ENCODE peak calls at places on chromosomes 1 and 21, in four cellular contexts. J is thoracic aorta; Z is spleen; U is naive thymus-derived CD4-positive, alpha-beta T cell. C is an unnamed sample.

GRCh38 chr1:94898486-94899385 is 28.2 kb downstream of the CNN3 start:
- DNase-seq in J (no peak), Z (no peak), U (no peak), C (no peak)

GRCh38 chr1:166903232-166903631 is 27.2 kb upstream of the TADA1 start:
- DNase-seq in J (no peak), Z (no peak), U (no peak), C (no peak)

GRCh38 chr21:43590220-43590619 is 69.1 kb downstream of the HSF2BP start:
- DNase-seq in J (no peak), Z (no peak), U (no peak), C (no peak)

GRCh38 chr1:194466706-194467105 is 1280.3 kb upstream of the B3GALT2 start:
- DNase-seq in J (no peak), Z (no peak), U (no peak), C (no peak)

GRCh38 chr1:9080704-9081291 is 11.4 kb upstream of the SLC2A5 start:
- DNase-seq in J (no peak), Z (no peak), U (no peak), C (no peak)

GRCh38 chr1:230725256-230726012 is 11.5 kb upstream of the AGT start:
- DNase-seq in J (no peak), Z (no peak), U (no peak), C (no peak)

GRCh38 chr1:1349256-1350012 is at the start of gene DVL1:
- DNase-seq in J (no peak), Z (peak; percentile 95), U (peak; percentile 86), C (no peak)

GRCh38 chr1:240189386-240189989 is 97.8 kb downstream of the FMN2 start:
- DNase-seq in J (no peak), Z (no peak), U (no peak), C (peak; percentile 12)

GRCh38 chr1:72845981-72846380 is 563.6 kb upstream of the NEGR1 start:
- DNase-seq in J (no peak), Z (no peak), U (no peak), C (no peak)

GRCh38 chr1:72848997-72849396 is 566.7 kb upstream of the NEGR1 start:
- DNase-seq in J (no peak), Z (no peak), U (no peak), C (no peak)

GRCh38 chr1:72845342-72845741 is 563.0 kb upstream of the NEGR1 start:
- DNase-seq in J (no peak), Z (no peak), U (no peak), C (no peak)

GRCh38 chr1:72846476-72846875 is 564.1 kb upstream of the NEGR1 start:
- DNase-seq in J (no peak), Z (no peak), U (no peak), C (no peak)

DNA sequence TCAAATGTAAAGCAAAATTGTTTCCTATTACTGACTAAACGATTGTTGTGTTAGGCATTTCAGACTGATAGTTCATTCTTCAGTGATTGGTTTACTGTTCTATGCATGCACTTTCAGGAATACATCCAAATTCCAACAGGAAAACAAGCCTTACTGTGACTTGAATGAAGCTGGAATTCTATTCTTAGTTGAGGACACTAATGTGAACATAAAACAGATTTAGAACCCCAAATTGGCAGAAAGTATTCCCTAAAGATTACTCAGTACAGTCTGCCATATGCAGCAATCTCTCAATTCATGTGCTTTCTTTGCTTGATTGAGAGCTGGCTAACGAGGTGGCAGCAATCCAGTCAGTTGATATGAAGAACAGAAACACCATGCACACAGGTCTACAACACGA is 564.6 kb upstream of the NEGR1 start:
- DNase-seq in J (no peak), Z (no peak), U (no peak), C (no peak)
- H3K9me3 ChIP-seq in J (no peaks in the 10 kb centered on the region), Z (no peaks in the 10 kb centered on the region), U (no peaks in the 10 kb centered on the region), C (no peaks in the 10 kb centered on the region)

DNA sequence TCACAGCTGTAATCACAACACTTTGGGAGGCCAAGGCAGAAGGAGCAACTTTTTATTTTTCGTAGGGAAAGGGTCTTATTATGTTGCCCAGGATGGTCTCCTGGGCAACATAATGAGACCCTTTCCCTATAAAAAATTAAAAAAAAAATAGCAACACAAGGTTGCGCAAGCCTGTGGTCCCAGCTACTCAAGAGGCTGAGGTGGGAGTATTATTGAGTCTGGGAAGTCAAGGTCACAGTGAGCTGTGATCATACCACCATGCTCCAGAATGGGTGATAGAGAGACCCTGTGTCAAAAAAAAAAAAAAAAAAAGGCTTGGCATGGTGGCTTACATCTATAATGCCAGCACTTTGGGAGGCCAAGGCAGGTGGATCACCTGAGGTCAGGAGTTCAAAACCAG is 131.6 kb downstream of the TRIM33 start:
- DNase-seq in J (no peak), Z (no peak), U (no peak), C (no peak)
- H3K9me3 ChIP-seq in J (peaks cover 4% of the 10 kb centered on the region), Z (peaks cover 98% of the 10 kb centered on the region), U (no peaks in the 10 kb centered on the region), C (peaks cover 3% of the 10 kb centered on the region)

DNA sequence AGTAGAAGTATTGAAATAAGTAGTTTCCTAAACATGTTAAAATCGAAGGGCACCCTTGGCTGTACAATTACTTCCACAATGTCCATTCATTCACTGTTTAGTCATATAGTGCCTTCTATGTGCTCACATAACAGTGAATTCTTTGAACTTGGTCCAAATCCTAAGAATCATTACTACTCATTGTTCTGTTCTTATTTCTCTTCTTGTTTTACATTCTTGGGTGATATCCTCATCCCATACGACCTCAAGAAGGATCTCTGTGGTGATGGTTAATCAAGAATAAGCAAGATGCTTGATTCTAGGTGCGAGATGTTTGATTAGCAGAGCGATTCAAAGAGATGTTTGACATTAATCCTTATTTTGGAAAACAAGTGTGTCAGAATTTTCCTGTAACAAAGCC is 667.4 kb upstream of the ZP4 start:
- DNase-seq in J (no peak), Z (no peak), U (no peak), C (no peak)
- H3K9me3 ChIP-seq in J (no peaks in the 10 kb centered on the region), Z (peaks cover 11% of the 10 kb centered on the region), U (no peaks in the 10 kb centered on the region), C (no peaks in the 10 kb centered on the region)

DNA sequence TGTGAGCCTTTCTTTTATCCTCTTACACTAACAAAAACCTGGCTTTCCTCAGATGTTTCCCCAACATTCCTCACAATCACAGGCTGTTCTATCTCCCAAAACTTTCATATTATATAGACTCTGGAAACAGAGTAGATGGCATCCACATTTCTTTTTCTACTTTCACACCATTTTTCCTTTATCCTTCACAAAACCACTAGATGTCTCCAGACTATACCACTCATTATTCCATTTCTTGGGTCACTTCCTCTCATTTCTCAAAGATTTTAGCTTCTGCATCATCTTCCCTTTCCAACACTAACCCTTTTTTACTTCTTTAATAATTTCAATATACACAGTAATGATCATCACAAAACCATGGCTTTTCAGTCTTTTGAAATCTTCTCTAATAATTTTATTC is 286.0 kb upstream of the DEPDC1 start:
- DNase-seq in J (no peak), Z (no peak), U (no peak), C (no peak)
- H3K9me3 ChIP-seq in J (peaks cover 4% of the 10 kb centered on the region), Z (peaks cover 28% of the 10 kb centered on the region), U (no peaks in the 10 kb centered on the region), C (no peaks in the 10 kb centered on the region)

DNA sequence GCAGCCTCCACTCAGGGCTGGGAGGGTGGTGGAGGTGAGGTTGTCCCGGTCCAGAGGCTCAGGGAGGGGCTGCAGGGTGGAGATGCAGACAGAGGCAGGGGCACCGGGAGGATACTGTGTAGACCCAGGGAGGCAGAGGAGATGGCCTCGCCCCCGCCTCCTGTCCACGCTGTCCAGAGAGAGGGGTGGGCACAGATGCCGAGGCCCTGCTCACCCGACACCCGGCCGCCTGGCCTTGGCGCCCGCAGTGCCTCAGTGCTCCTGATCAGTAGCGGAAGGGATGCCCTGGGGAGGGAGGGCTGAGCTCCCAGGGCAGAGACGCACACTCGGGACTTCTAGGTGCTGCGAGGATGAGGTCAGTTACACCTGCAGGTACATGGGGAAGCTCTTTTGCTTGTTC is 102.7 kb upstream of the TTC34 start:
- DNase-seq in J (no peak), Z (no peak), U (no peak), C (no peak)
- H3K9me3 ChIP-seq in J (no peaks in the 10 kb centered on the region), Z (no peaks in the 10 kb centered on the region), U (no peaks in the 10 kb centered on the region), C (no peaks in the 10 kb centered on the region)